ENCODE peak calls at places on chromosomes 11 and 22, in nine cellular contexts. One of them, this sample, is unnamed.

GRCh38 chr22:27993201-27993635 is 74.2 kb upstream of the PITPNB start:
- DNase-seq in NCI-H1092: no peak
- DNase-seq in GM12891: no peak
- DNase-seq in KG1: no peak
- DNase-seq in left colon: no peak
- DNase-seq in fibroblast of mammary gland: no peak
- DNase-seq in posterior cingulate gyrus: no peak
- DNase-seq in LoVo: no peak
- DNase-seq in HuH-7.5: no peak
- DNase-seq in this sample: no peak

GRCh38 chr11:131094828-131095227 is 178.5 kb upstream of the SNX19 start:
- DNase-seq in LoVo: no peak
- DNase-seq in fibroblast of mammary gland: no peak
- DNase-seq in GM12891: no peak
- DNase-seq in posterior cingulate gyrus: no peak
- DNase-seq in NCI-H1092: no peak
- DNase-seq in HuH-7.5: no peak
- DNase-seq in left colon: no peak
- DNase-seq in KG1: no peak
- DNase-seq in this sample: no peak

GRCh38 chr11:12376259-12376971 is 956 bp upstream of the PARVA start:
- DNase-seq in HuH-7.5: no peak
- DNase-seq in KG1: no peak
- DNase-seq in NCI-H1092: no peak
- DNase-seq in fibroblast of mammary gland: peak
- DNase-seq in GM12891: no peak
- DNase-seq in left colon: peak
- DNase-seq in posterior cingulate gyrus: no peak
- DNase-seq in LoVo: no peak
- DNase-seq in this sample: no peak

GRCh38 chr11:96228472-96228871 is 114.5 kb downstream of the MAML2 start:
- DNase-seq in fibroblast of mammary gland: peak
- DNase-seq in HuH-7.5: no peak
- DNase-seq in NCI-H1092: no peak
- DNase-seq in left colon: peak
- DNase-seq in GM12891: no peak
- DNase-seq in KG1: no peak
- DNase-seq in posterior cingulate gyrus: no peak
- DNase-seq in LoVo: peak
- DNase-seq in this sample: no peak

GRCh38 chr11:94647926-94648325 is 80.8 kb downstream of the PIWIL4 start:
- DNase-seq in fibroblast of mammary gland: peak
- DNase-seq in KG1: no peak
- DNase-seq in HuH-7.5: no peak
- DNase-seq in posterior cingulate gyrus: no peak
- DNase-seq in GM12891: no peak
- DNase-seq in left colon: no peak
- DNase-seq in NCI-H1092: no peak
- DNase-seq in LoVo: no peak
- DNase-seq in this sample: no peak

GRCh38 chr11:5548440-5548839 is at the start of gene OR52H1:
- DNase-seq in HuH-7.5: no peak
- DNase-seq in NCI-H1092: no peak
- DNase-seq in left colon: no peak
- DNase-seq in posterior cingulate gyrus: no peak
- DNase-seq in KG1: no peak
- DNase-seq in LoVo: no peak
- DNase-seq in fibroblast of mammary gland: no peak
- DNase-seq in GM12891: no peak
- DNase-seq in this sample: no peak

GRCh38 chr22:39559456-39560105 is 11.0 kb upstream of the CACNA1I start:
- DNase-seq in KG1: no peak
- DNase-seq in fibroblast of mammary gland: no peak
- DNase-seq in HuH-7.5: peak
- DNase-seq in GM12891: no peak
- DNase-seq in left colon: no peak
- DNase-seq in NCI-H1092: no peak
- DNase-seq in LoVo: no peak
- DNase-seq in posterior cingulate gyrus: no peak
- DNase-seq in this sample: no peak

GRCh38 chr11:58391879-58392278 is 14.8 kb downstream of the OR5B3 start:
- DNase-seq in fibroblast of mammary gland: peak
- DNase-seq in KG1: no peak
- DNase-seq in posterior cingulate gyrus: no peak
- DNase-seq in left colon: no peak
- DNase-seq in LoVo: no peak
- DNase-seq in HuH-7.5: no peak
- DNase-seq in NCI-H1092: no peak
- DNase-seq in GM12891: no peak
- DNase-seq in this sample: no peak

This sample was measured in NCI-H187.